ENCODE peak calls at places on chromosomes 2 and 18, in ten cellular contexts. C is K562, Z is IMR-90, N is neural crest cell, U is endodermal cell, A is WTC11, Q is glutamatergic neuron, B is AG10803, V is GM20000, I is GM13977. H is an unnamed sample.

GRCh38 chr2:8259106-8259840 is 422.6 kb upstream of the ID2 start:
- DNase-seq in C (no peak), Z (no peak), N (no peak), U (no peak), A (no peak), Q (no peak), B (no peak), V (no peak), I (no peak), H (peak)

GRCh38 chr2:139514946-139515345 is 734.8 kb upstream of the NXPH2 start:
- DNase-seq in C (no peak), Z (no peak), N (no peak), U (no peak), A (no peak), Q (no peak), B (no peak), V (no peak), I (no peak), H (no peak)

GRCh38 chr2:85772019-85772745 is 18.4 kb downstream of the ATOH8 start:
- DNase-seq in C (no peak), Z (peak), N (peak), U (peak), A (peak), Q (peak), B (peak), V (no peak), I (no peak), H (peak)

GRCh38 chr2:126506786-126507185 is 149.2 kb upstream of the GYPC start:
- DNase-seq in C (no peak), Z (no peak), N (no peak), U (no peak), A (no peak), Q (no peak), B (no peak), V (no peak), I (no peak), H (no peak)

GRCh38 chr18:369224-370010 is 101.6 kb upstream of the THOC1 start:
- DNase-seq in C (no peak), Z (peak), N (no peak), U (no peak), A (no peak), Q (no peak), B (no peak), V (no peak), I (no peak), H (no peak)

GRCh38 chr2:134401081-134401497 is 147.2 kb downstream of the MGAT5 start:
- DNase-seq in C (no peak), Z (peak), N (no peak), U (no peak), A (no peak), Q (no peak), B (peak), V (no peak), I (no peak), H (no peak)

GRCh38 chr2:227228061-227228667 is 63.7 kb downstream of the COL4A3 start:
- DNase-seq in C (no peak), Z (no peak), N (no peak), U (peak), A (no peak), Q (no peak), B (peak), V (no peak), I (no peak), H (peak)

GRCh38 chr2:173584676-173585453 is 230.2 kb downstream of the CDCA7 start:
- DNase-seq in C (no peak), Z (no peak), N (no peak), U (no peak), A (no peak), Q (no peak), B (peak), V (no peak), I (no peak), H (no peak)

GRCh38 chr18:21441670-21442069 is 158.8 kb downstream of the ESCO1 start:
- DNase-seq in C (no peak), Z (no peak), N (no peak), U (no peak), A (no peak), Q (no peak), B (no peak), V (no peak), I (no peak), H (no peak)

GRCh38 chr2:225317191-225317590 is 82.3 kb upstream of the NYAP2 start:
- DNase-seq in C (no peak), Z (no peak), N (no peak), U (no peak), A (no peak), Q (no peak), B (no peak), V (no peak), I (no peak), H (no peak)

GRCh38 chr2:199659207-199659606 is 191.8 kb downstream of the FTCDNL1 start:
- DNase-seq in C (peak), Z (peak), N (peak), U (peak), A (peak), Q (peak), B (peak), V (no peak), I (no peak), H (no peak)

GRCh38 chr18:42640160-42640559 is 475.3 kb downstream of the RIT2 start:
- DNase-seq in C (no peak), Z (no peak), N (no peak), U (no peak), A (no peak), Q (no peak), B (no peak), V (no peak), I (no peak), H (no peak)

GRCh38 chr2:150555957-150556356 is 68.5 kb upstream of the RND3 start:
- DNase-seq in C (no peak), Z (no peak), N (no peak), U (no peak), A (no peak), Q (no peak), B (peak), V (no peak), I (no peak), H (no peak)

GRCh38 chr2:207902822-207903221 is 122.5 kb downstream of the PLEKHM3 start:
- DNase-seq in C (no peak), Z (no peak), N (no peak), U (no peak), A (no peak), Q (no peak), B (peak), V (no peak), I (no peak), H (no peak)

GRCh38 chr2:196479350-196479749 is 160.2 kb upstream of the CCDC150 start:
- DNase-seq in C (no peak), Z (peak), N (no peak), U (no peak), A (no peak), Q (no peak), B (peak), V (no peak), I (no peak), H (no peak)

GRCh38 chr2:12169060-12169406 is 422.6 kb downstream of the LPIN1 start:
- DNase-seq in C (no peak), Z (peak), N (no peak), U (no peak), A (no peak), Q (no peak), B (peak), V (no peak), I (no peak), H (no peak)

GRCh38 chr2:128635361-128635900 is 316.8 kb upstream of the HS6ST1 start:
- DNase-seq in C (no peak), Z (no peak), N (no peak), U (peak), A (no peak), Q (peak), B (no peak), V (no peak), I (no peak), H (no peak)

GRCh38 chr2:120763931-120764330 is 28.3 kb downstream of the GLI2 start:
- DNase-seq in C (no peak), Z (no peak), N (no peak), U (peak), A (no peak), Q (peak), B (no peak), V (no peak), I (no peak), H (no peak)

GRCh38 chr2:138177693-138178092 is 213.4 kb downstream of the HNMT start:
- DNase-seq in C (no peak), Z (no peak), N (no peak), U (no peak), A (no peak), Q (no peak), B (no peak), V (no peak), I (no peak), H (no peak)

GRCh38 chr2:196166876-196167275 is 4.5 kb downstream of the STK17B start:
- DNase-seq in C (no peak), Z (peak), N (no peak), U (no peak), A (no peak), Q (no peak), B (peak), V (no peak), I (no peak), H (no peak)

GRCh38 chr2:12352891-12353290 is 363.8 kb upstream of the TRIB2 start:
- DNase-seq in C (no peak), Z (peak), N (no peak), U (no peak), A (no peak), Q (no peak), B (no peak), V (no peak), I (no peak), H (no peak)

DNA sequence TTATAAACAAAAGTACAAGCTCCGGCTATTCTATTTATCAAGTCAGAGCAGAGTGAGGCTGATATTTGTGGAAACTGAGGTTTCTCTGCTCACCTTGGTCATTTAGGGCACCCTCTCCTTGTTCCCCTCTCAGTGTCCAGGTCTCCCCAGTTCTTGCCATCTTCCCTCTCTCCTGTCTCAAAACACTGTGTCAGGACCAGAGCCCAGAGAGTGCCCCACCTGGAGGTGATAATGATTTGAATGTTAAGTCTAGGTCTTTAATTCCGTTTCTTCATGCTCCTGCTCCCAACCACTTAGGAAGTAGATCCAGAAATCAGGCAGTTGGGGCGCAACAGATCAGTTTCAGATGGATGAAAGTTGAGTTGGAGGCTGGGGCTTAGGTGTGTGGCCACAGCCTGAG is 9.2 kb upstream of the ADCY3 start:
- DNase-seq in C (no peak), Z (no peak), N (no peak), U (peak), A (no peak), Q (no peak), B (no peak), V (no peak), I (no peak), H (no peak)
- TF ChIP-seq CTCF in C (no peak), Z (no peak), N (no peak), U (peak), A (no peak), Q (no peak), B (no peak), V (no peak), I (no peak), H (no peak)

DNA sequence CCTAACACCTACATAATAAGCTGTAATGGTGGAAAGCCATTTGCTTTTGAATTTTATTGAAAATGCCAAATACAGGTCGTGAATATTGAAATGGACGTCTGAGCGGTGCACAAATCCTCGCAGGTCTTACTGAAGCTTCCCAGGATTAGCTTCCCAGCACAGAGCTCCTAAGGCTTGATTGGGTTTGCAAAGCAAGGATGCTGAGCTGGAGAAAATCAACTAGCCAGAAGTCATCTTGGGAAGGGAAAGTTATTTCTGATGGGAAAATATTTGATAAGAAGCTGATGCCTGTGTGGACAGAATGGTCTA is 40.9 kb upstream of the DAPL1 start:
- DNase-seq in C (no peak), Z (no peak), N (no peak), U (no peak), A (no peak), Q (no peak), B (no peak), V (no peak), I (no peak), H (no peak)
- TF ChIP-seq CTCF in C (no peak), Z (no peak), N (peak), U (no peak), A (no peak), Q (peak), B (no peak), V (no peak), I (peak), H (peak)

GRCh38 chr2:65343381-65343780 is 89.0 kb downstream of the SPRED2 start:
- DNase-seq in C (no peak), Z (no peak), N (no peak), U (no peak), A (no peak), Q (no peak), B (peak), V (no peak), I (no peak), H (no peak)
- TF ChIP-seq CTCF in C (no peak), Z (no peak), N (no peak), U (no peak), A (no peak), Q (no peak), B (no peak), V (no peak), I (no peak), H (no peak)

DNA sequence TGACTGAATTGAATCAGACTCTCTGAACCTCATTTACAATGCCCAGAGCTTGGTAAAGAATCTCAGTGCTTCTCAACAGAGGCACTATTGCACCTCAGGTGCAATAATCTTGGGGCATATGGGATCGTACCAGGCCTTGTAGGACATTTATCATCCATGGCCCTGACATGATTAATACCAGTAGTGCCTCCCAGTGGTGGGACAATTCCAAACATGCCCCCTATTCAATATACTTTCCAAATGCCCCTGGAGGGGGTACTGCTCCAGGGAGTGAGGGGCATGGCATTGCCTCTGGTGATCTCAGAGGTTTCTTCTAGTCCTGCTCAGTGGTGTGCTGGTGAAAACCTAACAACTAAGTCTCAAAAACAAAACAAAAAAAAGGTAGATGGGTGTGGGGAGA is 174.9 kb upstream of the SMAD2 start:
- DNase-seq in C (no peak), Z (no peak), N (no peak), U (no peak), A (no peak), Q (no peak), B (no peak), V (no peak), I (no peak), H (no peak)
- TF ChIP-seq CTCF in C (no peak), Z (no peak), N (no peak), U (peak), A (no peak), Q (no peak), B (no peak), V (no peak), I (no peak), H (no peak)

GRCh38 chr2:98576666-98577312 is 31.5 kb downstream of the COA5 start:
- DNase-seq in C (no peak), Z (no peak), N (no peak), U (peak), A (no peak), Q (no peak), B (no peak), V (no peak), I (no peak), H (no peak)

GRCh38 chr2:98579926-98580325 is 28.4 kb downstream of the COA5 start:
- DNase-seq in C (no peak), Z (no peak), N (no peak), U (peak), A (no peak), Q (no peak), B (no peak), V (no peak), I (no peak), H (no peak)

GRCh38 chr2:98580656-98581284 is 27.5 kb downstream of the COA5 start:
- DNase-seq in C (no peak), Z (no peak), N (no peak), U (peak), A (no peak), Q (no peak), B (no peak), V (no peak), I (no peak), H (no peak)

GRCh38 chr2:98578231-98578630 is 30.1 kb downstream of the COA5 start:
- DNase-seq in C (no peak), Z (no peak), N (no peak), U (peak), A (no peak), Q (no peak), B (no peak), V (no peak), I (no peak), H (no peak)

DNA sequence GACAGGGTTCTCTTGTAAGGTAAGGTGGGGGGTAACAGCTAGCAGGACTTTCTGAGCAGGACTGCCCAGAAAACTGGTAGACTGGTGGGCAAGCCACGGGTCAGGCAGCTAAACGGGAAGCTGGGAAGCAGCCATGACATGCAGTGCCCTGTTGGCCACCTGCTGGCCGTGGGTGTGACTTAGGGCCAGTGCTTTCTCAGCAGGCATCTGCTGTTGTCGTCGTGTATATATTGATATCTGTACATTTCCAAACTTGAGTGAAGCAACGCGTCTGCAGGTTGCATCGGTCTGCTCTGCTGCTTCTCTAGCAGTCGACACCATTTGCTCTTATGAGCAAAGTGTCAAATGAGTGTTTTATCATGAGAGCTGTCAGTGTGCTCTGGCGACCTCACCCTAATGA is 31.0 kb downstream of the COA5 start:
- DNase-seq in C (no peak), Z (no peak), N (no peak), U (peak), A (no peak), Q (no peak), B (no peak), V (no peak), I (no peak), H (no peak)
- TF ChIP-seq CTCF in C (peak), Z (peak), N (peak), U (peak), A (no peak), Q (no peak), B (peak), V (no peak), I (no peak), H (no peak)